ENCODE peak calls at places on chromosomes 2 and 18, in ten cellular contexts. B is H7; G is CD8-positive, alpha-beta T cell; R is CD4-positive, CD25-positive, alpha-beta regulatory T cell; W is GM23338; O is spleen; U is adipocyte; C is aorta; S is endothelial cell of umbilical vein; N is breast epithelium. T is an unnamed sample.
A peak's percentile ranks its signal among the peaks of the same experiment; 100 is the strongest.

GRCh38 chr2:169743549-169743948 is 9.9 kb downstream of the KLHL23 start:
- DNase-seq in B (no peak), G (no peak), R (no peak), W (no peak), O (no peak), U (no peak), C (no peak), S (no peak), N (no peak), T (no peak)

GRCh38 chr2:205405752-205406151 is 276.5 kb upstream of the NRP2 start:
- DNase-seq in B (no peak), G (no peak), R (no peak), W (no peak), O (no peak), U (peak; percentile 85), C (no peak), S (peak; percentile 87), N (no peak), T (peak; percentile 92)

GRCh38 chr18:74225193-74225840 is 66.4 kb downstream of the CYB5A start:
- DNase-seq in B (no peak), G (no peak), R (no peak), W (no peak), O (no peak), U (no peak), C (no peak), S (no peak), N (no peak), T (no peak)

GRCh38 chr2:120104772-120105171 is 91.9 kb downstream of the EPB41L5 start:
- DNase-seq in B (no peak), G (no peak), R (no peak), W (no peak), O (no peak), U (no peak), C (no peak), S (no peak), N (no peak), T (no peak)

GRCh38 chr2:72148391-72148974 is 821 bp upstream of the CYP26B1 start:
- DNase-seq in B (peak; percentile 84), G (peak; percentile 0), R (no peak), W (peak; percentile 41), O (peak; percentile 70), U (peak; percentile 62), C (peak; percentile 73), S (no peak), N (peak; percentile 15), T (no peak)

GRCh38 chr2:180523629-180524340 is 456.6 kb upstream of the UBE2E3 start:
- DNase-seq in B (no peak), G (no peak), R (no peak), W (no peak), O (no peak), U (peak; percentile 72), C (no peak), S (peak; percentile 91), N (no peak), T (peak; percentile 90)

GRCh38 chr2:121185571-121186074 is 99.4 kb downstream of the TFCP2L1 start:
- DNase-seq in B (no peak), G (no peak), R (no peak), W (no peak), O (no peak), U (peak; percentile 10), C (no peak), S (no peak), N (peak; percentile 96), T (peak; percentile 4)

GRCh38 chr18:63001861-63002260 is 286.5 kb downstream of the PHLPP1 start:
- DNase-seq in B (no peak), G (no peak), R (no peak), W (no peak), O (peak; percentile 16), U (no peak), C (no peak), S (no peak), N (no peak), T (no peak)

GRCh38 chr2:134690629-134691215 is 28.1 kb downstream of the TMEM163 start:
- DNase-seq in B (no peak), G (no peak), R (no peak), W (no peak), O (no peak), U (no peak), C (no peak), S (no peak), N (no peak), T (no peak)

GRCh38 chr2:172103471-172104292 is 982 bp upstream of the DLX2 start:
- DNase-seq in B (peak; percentile 89), G (peak; percentile 70), R (peak; percentile 55), W (peak; percentile 88), O (peak; percentile 95), U (peak; percentile 94), C (peak; percentile 94), S (peak; percentile 86), N (peak; percentile 56), T (peak; percentile 59)
- H3K27me3 ChIP-seq in B (peaks cover 95% of the 10 kb centered on the region), G (peaks cover 90% of the 10 kb centered on the region), R (peaks cover 51% of the 10 kb centered on the region), W (peaks cover 98% of the 10 kb centered on the region), O (peaks cover 100% of the 10 kb centered on the region), U (peaks cover 38% of the 10 kb centered on the region), C (no peaks in the 10 kb centered on the region), S (peaks cover 42% of the 10 kb centered on the region), N (peaks cover 99% of the 10 kb centered on the region), T (peaks cover 60% of the 10 kb centered on the region)

GRCh38 chr2:98009887-98010760 is 14.4 kb upstream of the TMEM131 start:
- DNase-seq in B (no peak), G (no peak), R (no peak), W (no peak), O (no peak), U (peak; percentile 40), C (no peak), S (no peak), N (no peak), T (no peak)

GRCh38 chr2:98012561-98012979 is 16.8 kb upstream of the TMEM131 start:
- DNase-seq in B (no peak), G (no peak), R (no peak), W (no peak), O (peak; percentile 78), U (no peak), C (no peak), S (no peak), N (no peak), T (no peak)

GRCh38 chr2:98015681-98016080 is 19.9 kb upstream of the TMEM131 start:
- DNase-seq in B (no peak), G (no peak), R (no peak), W (no peak), O (no peak), U (no peak), C (no peak), S (no peak), N (no peak), T (no peak)

GRCh38 chr2:98014379-98014778 is 18.6 kb upstream of the TMEM131 start:
- DNase-seq in B (no peak), G (no peak), R (no peak), W (no peak), O (no peak), U (no peak), C (no peak), S (no peak), N (no peak), T (no peak)

GRCh38 chr2:98013407-98014042 is 17.8 kb upstream of the TMEM131 start:
- DNase-seq in B (no peak), G (no peak), R (no peak), W (no peak), O (no peak), U (peak; percentile 68), C (no peak), S (no peak), N (no peak), T (peak; percentile 88)
- H3K4me3 ChIP-seq in B (no peak overlapping the region), G (no peak overlapping the region), R (no peak overlapping the region), W (no peak overlapping the region), O (no peak overlapping the region), U (no peak overlapping the region), C (no peak overlapping the region), S (no peak overlapping the region), N (no peak overlapping the region), T (peak overlapping the region; percentile 24)

GRCh38 chr2:149184994-149185393 is 145.4 kb upstream of the LYPD6 start:
- DNase-seq in B (no peak), G (no peak), R (no peak), W (no peak), O (no peak), U (no peak), C (no peak), S (no peak), N (no peak), T (no peak)
- H3K27me3 ChIP-seq in B (no peaks in the 10 kb centered on the region), G (no peaks in the 10 kb centered on the region), R (no peaks in the 10 kb centered on the region), W (no peaks in the 10 kb centered on the region), O (no peaks in the 10 kb centered on the region), U (no peaks in the 10 kb centered on the region), C (no peaks in the 10 kb centered on the region), S (no peaks in the 10 kb centered on the region), N (no peaks in the 10 kb centered on the region), T (no peaks in the 10 kb centered on the region)

GRCh38 chr2:47346-48218 is 1.3 kb upstream of the FAM110C start:
- DNase-seq in B (peak; percentile 53), G (no peak), R (no peak), W (peak; percentile 32), O (no peak), U (no peak), C (no peak), S (no peak), N (no peak), T (no peak)
- H3K4me3 ChIP-seq in B (peak overlapping the region; percentile 76), G (peak overlapping the region; percentile 40), R (peak overlapping the region; percentile 31), W (peak overlapping the region; percentile 68), O (no peak overlapping the region), U (no peak overlapping the region), C (no peak overlapping the region), S (no peak overlapping the region), N (peak overlapping the region; percentile 30), T (no peak overlapping the region)

GRCh38 chr2:223635080-223635479 is 32.9 kb upstream of the SCG2 start:
- DNase-seq in B (no peak), G (no peak), R (no peak), W (no peak), O (no peak), U (peak; percentile 77), C (no peak), S (no peak), N (no peak), T (no peak)
- H3K27me3 ChIP-seq in B (no peaks in the 10 kb centered on the region), G (no peaks in the 10 kb centered on the region), R (peaks cover 1% of the 10 kb centered on the region), W (peaks cover 4% of the 10 kb centered on the region), O (no peaks in the 10 kb centered on the region), U (no peaks in the 10 kb centered on the region), C (no peaks in the 10 kb centered on the region), S (no peaks in the 10 kb centered on the region), N (no peaks in the 10 kb centered on the region), T (no peaks in the 10 kb centered on the region)